ENCODE peak calls at places on chromosomes 13 and 19, in seven cellular contexts. One of them, this sample, is unnamed.

GRCh38 chr19:48963371-48964204 is 1.5 kb upstream of the FTL start:
- DNase-seq in thoracic aorta: peak
- DNase-seq in foreskin fibroblast: peak
- DNase-seq in cardiac fibroblast: peak
- DNase-seq in Peyer's patch: peak
- DNase-seq in heart right ventricle: peak
- DNase-seq in ascending aorta: no peak
- DNase-seq in this sample: no peak

GRCh38 chr13:79423801-79424642 is 18.0 kb upstream of the RBM26 start:
- DNase-seq in thoracic aorta: no peak
- DNase-seq in foreskin fibroblast: peak
- DNase-seq in cardiac fibroblast: peak
- DNase-seq in Peyer's patch: no peak
- DNase-seq in heart right ventricle: no peak
- DNase-seq in ascending aorta: no peak
- DNase-seq in this sample: peak

GRCh38 chr13:99969934-99970760 is 1.4 kb downstream of the ZIC5 start:
- DNase-seq in thoracic aorta: no peak
- DNase-seq in foreskin fibroblast: no peak
- DNase-seq in cardiac fibroblast: no peak
- DNase-seq in Peyer's patch: no peak
- DNase-seq in heart right ventricle: no peak
- DNase-seq in ascending aorta: no peak
- DNase-seq in this sample: no peak

GRCh38 chr19:36009220-36009619 is 607 bp upstream of the SYNE4 start:
- DNase-seq in thoracic aorta: no peak
- DNase-seq in foreskin fibroblast: peak
- DNase-seq in cardiac fibroblast: peak
- DNase-seq in Peyer's patch: peak
- DNase-seq in heart right ventricle: peak
- DNase-seq in ascending aorta: no peak
- DNase-seq in this sample: no peak

GRCh38 chr19:29837448-29837961 is 25.7 kb downstream of the CCNE1 start:
- DNase-seq in thoracic aorta: no peak
- DNase-seq in foreskin fibroblast: no peak
- DNase-seq in cardiac fibroblast: no peak
- DNase-seq in Peyer's patch: no peak
- DNase-seq in heart right ventricle: no peak
- DNase-seq in ascending aorta: no peak
- DNase-seq in this sample: no peak

GRCh38 chr19:18832331-18833140 is 777 bp downstream of the UPF1 start:
- DNase-seq in thoracic aorta: no peak
- DNase-seq in foreskin fibroblast: peak
- DNase-seq in cardiac fibroblast: peak
- DNase-seq in Peyer's patch: peak
- DNase-seq in heart right ventricle: no peak
- DNase-seq in ascending aorta: no peak
- DNase-seq in this sample: no peak

GRCh38 chr19:45670670-45671453 is 2.8 kb downstream of the GIPR start:
- DNase-seq in thoracic aorta: no peak
- DNase-seq in foreskin fibroblast: peak
- DNase-seq in cardiac fibroblast: peak
- DNase-seq in Peyer's patch: peak
- DNase-seq in heart right ventricle: peak
- DNase-seq in ascending aorta: no peak
- DNase-seq in this sample: no peak

GRCh38 chr19:17831419-17831888 is 10.1 kb upstream of the INSL3 start:
- DNase-seq in thoracic aorta: no peak
- DNase-seq in foreskin fibroblast: no peak
- DNase-seq in cardiac fibroblast: no peak
- DNase-seq in Peyer's patch: no peak
- DNase-seq in heart right ventricle: no peak
- DNase-seq in ascending aorta: no peak
- DNase-seq in this sample: no peak

GRCh38 chr19:40235238-40236025 is 8.9 kb upstream of the CCNP start:
- DNase-seq in thoracic aorta: no peak
- DNase-seq in foreskin fibroblast: no peak
- DNase-seq in cardiac fibroblast: no peak
- DNase-seq in Peyer's patch: no peak
- DNase-seq in heart right ventricle: no peak
- DNase-seq in ascending aorta: no peak
- DNase-seq in this sample: no peak

GRCh38 chr13:45870232-45870631 is 18.7 kb upstream of the SIAH3 start:
- DNase-seq in thoracic aorta: no peak
- DNase-seq in foreskin fibroblast: no peak
- DNase-seq in cardiac fibroblast: no peak
- DNase-seq in Peyer's patch: no peak
- DNase-seq in heart right ventricle: peak
- DNase-seq in ascending aorta: no peak
- DNase-seq in this sample: no peak

GRCh38 chr19:347946-348861 is 3.6 kb upstream of the MIER2 start:
- DNase-seq in thoracic aorta: no peak
- DNase-seq in foreskin fibroblast: peak
- DNase-seq in cardiac fibroblast: no peak
- DNase-seq in Peyer's patch: no peak
- DNase-seq in heart right ventricle: no peak
- DNase-seq in ascending aorta: no peak
- DNase-seq in this sample: no peak

GRCh38 chr19:17942582-17943283 is 9.9 kb downstream of the CCDC124 start:
- DNase-seq in thoracic aorta: no peak
- DNase-seq in foreskin fibroblast: no peak
- DNase-seq in cardiac fibroblast: no peak
- DNase-seq in Peyer's patch: no peak
- DNase-seq in heart right ventricle: no peak
- DNase-seq in ascending aorta: no peak
- DNase-seq in this sample: no peak

GRCh38 chr19:34215006-34215665 is 39.2 kb upstream of the GARRE1 start:
- DNase-seq in thoracic aorta: no peak
- DNase-seq in foreskin fibroblast: no peak
- DNase-seq in cardiac fibroblast: no peak
- DNase-seq in Peyer's patch: no peak
- DNase-seq in heart right ventricle: no peak
- DNase-seq in ascending aorta: no peak
- DNase-seq in this sample: no peak
- H3K4me3 ChIP-seq in thoracic aorta: no peak
- H3K4me3 ChIP-seq in foreskin fibroblast: no peak
- H3K4me3 ChIP-seq in cardiac fibroblast: no peak
- H3K4me3 ChIP-seq in Peyer's patch: no peak
- H3K4me3 ChIP-seq in heart right ventricle: no peak
- H3K4me3 ChIP-seq in ascending aorta: no peak
- H3K4me3 ChIP-seq in this sample: no peak

DNA sequence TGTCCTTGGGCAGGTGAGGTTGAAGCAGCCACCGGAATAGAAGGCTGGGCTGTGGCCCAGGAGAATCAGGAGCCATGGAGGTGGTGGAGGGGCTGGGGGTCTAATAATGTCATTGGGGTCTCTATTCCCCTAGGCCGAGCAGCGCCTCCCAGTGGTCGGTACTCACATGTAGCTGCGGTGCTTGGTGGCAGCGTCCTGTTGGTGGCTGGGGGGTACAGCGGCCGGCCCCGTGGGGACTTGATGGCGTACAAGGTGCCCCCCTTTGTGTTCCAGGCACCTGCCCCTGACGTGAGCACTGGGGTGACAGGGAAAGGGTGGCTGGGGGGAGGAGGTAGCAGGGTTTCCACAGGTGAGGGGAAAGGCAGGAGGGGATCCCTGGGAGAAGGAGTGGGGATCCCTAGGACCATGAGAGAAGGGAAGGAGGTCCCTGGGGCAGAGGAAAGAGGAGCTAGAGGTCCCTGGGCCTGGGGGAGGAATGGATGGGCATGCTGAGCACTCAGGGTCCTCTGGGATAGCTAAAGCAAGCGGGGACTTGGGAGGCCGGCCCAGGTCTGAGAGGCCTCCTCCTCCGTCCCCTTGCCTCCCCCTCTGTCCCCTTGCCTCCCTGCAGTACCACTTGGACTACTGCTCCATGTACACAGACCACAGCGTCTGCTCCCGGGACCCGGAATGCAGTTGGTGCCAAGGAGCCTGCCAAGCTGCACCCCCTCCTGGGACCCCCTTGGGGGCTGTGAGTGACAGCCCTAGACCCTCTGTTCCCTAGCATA is 18.1 kb downstream of the MEGF8 start:
- DNase-seq in thoracic aorta: no peak
- DNase-seq in foreskin fibroblast: no peak
- DNase-seq in cardiac fibroblast: no peak
- DNase-seq in Peyer's patch: no peak
- DNase-seq in heart right ventricle: no peak
- DNase-seq in ascending aorta: no peak
- DNase-seq in this sample: no peak
- TF ChIP-seq CTCF in thoracic aorta: no peak
- TF ChIP-seq CTCF in foreskin fibroblast: no peak
- TF ChIP-seq CTCF in cardiac fibroblast: no peak
- TF ChIP-seq CTCF in Peyer's patch: no peak
- TF ChIP-seq CTCF in heart right ventricle: no peak
- TF ChIP-seq CTCF in ascending aorta: no peak
- TF ChIP-seq CTCF in this sample: peak

GRCh38 chr13:110639935-110640334 is 24.6 kb downstream of the NAXD start:
- DNase-seq in thoracic aorta: no peak
- DNase-seq in foreskin fibroblast: no peak
- DNase-seq in cardiac fibroblast: no peak
- DNase-seq in Peyer's patch: no peak
- DNase-seq in heart right ventricle: no peak
- DNase-seq in ascending aorta: no peak
- DNase-seq in this sample: no peak

GRCh38 chr13:110643324-110643723 is 28.0 kb downstream of the NAXD start:
- DNase-seq in thoracic aorta: no peak
- DNase-seq in foreskin fibroblast: no peak
- DNase-seq in cardiac fibroblast: no peak
- DNase-seq in Peyer's patch: no peak
- DNase-seq in heart right ventricle: no peak
- DNase-seq in ascending aorta: no peak
- DNase-seq in this sample: no peak

GRCh38 chr13:110640591-110641029 is 25.3 kb downstream of the NAXD start:
- DNase-seq in thoracic aorta: no peak
- DNase-seq in foreskin fibroblast: no peak
- DNase-seq in cardiac fibroblast: peak
- DNase-seq in Peyer's patch: no peak
- DNase-seq in heart right ventricle: peak
- DNase-seq in ascending aorta: no peak
- DNase-seq in this sample: no peak

GRCh38 chr13:110642291-110642981 is 27.1 kb downstream of the NAXD start:
- DNase-seq in thoracic aorta: no peak
- DNase-seq in foreskin fibroblast: no peak
- DNase-seq in cardiac fibroblast: no peak
- DNase-seq in Peyer's patch: no peak
- DNase-seq in heart right ventricle: no peak
- DNase-seq in ascending aorta: no peak
- DNase-seq in this sample: no peak

GRCh38 chr13:110641055-110642015 is 26.0 kb downstream of the NAXD start:
- DNase-seq in thoracic aorta: no peak
- DNase-seq in foreskin fibroblast: peak
- DNase-seq in cardiac fibroblast: peak
- DNase-seq in Peyer's patch: no peak
- DNase-seq in heart right ventricle: no peak
- DNase-seq in ascending aorta: no peak
- DNase-seq in this sample: no peak
- H3K4me3 ChIP-seq in thoracic aorta: no peak
- H3K4me3 ChIP-seq in foreskin fibroblast: no peak
- H3K4me3 ChIP-seq in cardiac fibroblast: no peak
- H3K4me3 ChIP-seq in Peyer's patch: no peak
- H3K4me3 ChIP-seq in heart right ventricle: no peak
- H3K4me3 ChIP-seq in ascending aorta: no peak
- H3K4me3 ChIP-seq in this sample: no peak

GRCh38 chr13:24709186-24709913 is 29.1 kb downstream of the ATP12A start:
- DNase-seq in thoracic aorta: no peak
- DNase-seq in foreskin fibroblast: no peak
- DNase-seq in cardiac fibroblast: no peak
- DNase-seq in Peyer's patch: peak
- DNase-seq in heart right ventricle: no peak
- DNase-seq in ascending aorta: peak
- DNase-seq in this sample: no peak

GRCh38 chr13:24716446-24716845 is 36.2 kb downstream of the ATP12A start:
- DNase-seq in thoracic aorta: no peak
- DNase-seq in foreskin fibroblast: no peak
- DNase-seq in cardiac fibroblast: no peak
- DNase-seq in Peyer's patch: no peak
- DNase-seq in heart right ventricle: no peak
- DNase-seq in ascending aorta: no peak
- DNase-seq in this sample: no peak

GRCh38 chr13:24717217-24717616 is 37.0 kb downstream of the ATP12A start:
- DNase-seq in thoracic aorta: no peak
- DNase-seq in foreskin fibroblast: no peak
- DNase-seq in cardiac fibroblast: no peak
- DNase-seq in Peyer's patch: no peak
- DNase-seq in heart right ventricle: no peak
- DNase-seq in ascending aorta: no peak
- DNase-seq in this sample: no peak

GRCh38 chr13:24716011-24716410 is 35.8 kb downstream of the ATP12A start:
- DNase-seq in thoracic aorta: no peak
- DNase-seq in foreskin fibroblast: no peak
- DNase-seq in cardiac fibroblast: no peak
- DNase-seq in Peyer's patch: no peak
- DNase-seq in heart right ventricle: no peak
- DNase-seq in ascending aorta: no peak
- DNase-seq in this sample: no peak

GRCh38 chr13:24713022-24713421 is 32.8 kb downstream of the ATP12A start:
- DNase-seq in thoracic aorta: no peak
- DNase-seq in foreskin fibroblast: no peak
- DNase-seq in cardiac fibroblast: no peak
- DNase-seq in Peyer's patch: no peak
- DNase-seq in heart right ventricle: peak
- DNase-seq in ascending aorta: no peak
- DNase-seq in this sample: no peak
- TF ChIP-seq CTCF in thoracic aorta: no peak
- TF ChIP-seq CTCF in foreskin fibroblast: no peak
- TF ChIP-seq CTCF in cardiac fibroblast: no peak
- TF ChIP-seq CTCF in Peyer's patch: no peak
- TF ChIP-seq CTCF in heart right ventricle: no peak
- TF ChIP-seq CTCF in ascending aorta: no peak
- TF ChIP-seq CTCF in this sample: no peak

DNA sequence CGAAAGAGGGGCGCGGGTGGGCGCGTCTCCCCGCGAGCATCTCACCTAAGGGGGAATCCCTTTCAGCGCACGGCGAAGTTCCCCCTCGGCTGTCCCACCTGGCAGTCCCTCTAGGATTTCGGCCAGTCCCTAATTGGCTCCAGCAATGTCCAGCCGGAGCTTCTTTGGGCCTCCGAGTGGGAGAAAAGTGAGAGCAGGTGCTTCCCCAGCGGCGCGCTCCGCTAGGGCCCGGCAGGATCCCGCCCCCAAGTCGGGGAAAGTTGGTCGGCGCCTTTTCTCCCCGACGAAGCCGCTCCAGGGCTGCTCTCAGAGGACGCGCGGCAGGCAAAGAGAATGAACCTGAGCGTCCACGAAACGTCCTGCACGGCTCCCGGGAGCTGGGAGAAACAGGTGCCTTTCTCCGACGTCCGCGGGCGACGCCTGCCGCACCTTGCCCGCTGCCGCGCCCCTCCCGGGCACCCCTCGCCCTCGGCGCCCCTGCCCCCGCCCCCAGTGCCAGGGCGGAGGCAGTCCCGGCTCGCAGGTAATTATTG is 366 bp upstream of the KL start:
- DNase-seq in thoracic aorta: no peak
- DNase-seq in foreskin fibroblast: no peak
- DNase-seq in cardiac fibroblast: no peak
- DNase-seq in Peyer's patch: no peak
- DNase-seq in heart right ventricle: peak
- DNase-seq in ascending aorta: no peak
- DNase-seq in this sample: no peak
- H3K4me3 ChIP-seq in thoracic aorta: peak
- H3K4me3 ChIP-seq in foreskin fibroblast: no peak
- H3K4me3 ChIP-seq in cardiac fibroblast: no peak
- H3K4me3 ChIP-seq in Peyer's patch: peak
- H3K4me3 ChIP-seq in heart right ventricle: peak
- H3K4me3 ChIP-seq in ascending aorta: peak
- H3K4me3 ChIP-seq in this sample: peak

GRCh38 chr19:38374332-38375097 is at the start of gene PSMD8:
- DNase-seq in thoracic aorta: peak
- DNase-seq in foreskin fibroblast: peak
- DNase-seq in cardiac fibroblast: peak
- DNase-seq in Peyer's patch: peak
- DNase-seq in heart right ventricle: peak
- DNase-seq in ascending aorta: peak
- DNase-seq in this sample: peak
- TF ChIP-seq CTCF in thoracic aorta: no peak
- TF ChIP-seq CTCF in foreskin fibroblast: peak
- TF ChIP-seq CTCF in cardiac fibroblast: no peak
- TF ChIP-seq CTCF in Peyer's patch: peak
- TF ChIP-seq CTCF in heart right ventricle: peak
- TF ChIP-seq CTCF in ascending aorta: peak
- TF ChIP-seq CTCF in this sample: peak